ENCODE peak calls at places on chromosomes 4 and X, in seven cellular contexts. J, F, N, O, Z, M and Q are unnamed samples.
A peak's percentile ranks its signal among the peaks of the same experiment; 100 is the strongest.

GRCh38 chrX:53767544-53767943 is 81.0 kb upstream of the HUWE1 start:
- DNase-seq in J (no peak), F (no peak), N (no peak), O (no peak), Z (no peak), M (no peak), Q (no peak)

GRCh38 chr4:157687971-157688370 is 467.4 kb downstream of the GRIA2 start:
- DNase-seq in J (no peak), F (no peak), N (no peak), O (no peak), Z (no peak), M (no peak), Q (no peak)

GRCh38 chr4:78737020-78737419 is 39.1 kb upstream of the BMP2K start:
- DNase-seq in J (no peak), F (no peak), N (no peak), O (no peak), Z (no peak), M (no peak), Q (no peak)

GRCh38 chrX:8823698-8824097 is 22.5 kb upstream of the FAM9A start:
- DNase-seq in J (no peak), F (no peak), N (no peak), O (no peak), Z (no peak), M (no peak), Q (no peak)

GRCh38 chr4:120716346-120716745 is 206.2 kb downstream of the PRDM5 start:
- DNase-seq in J (no peak), F (no peak), N (no peak), O (no peak), Z (no peak), M (no peak), Q (no peak)

GRCh38 chr4:89298160-89298559 is 9.4 kb downstream of the GPRIN3 start:
- DNase-seq in J (no peak), F (no peak), N (no peak), O (no peak), Z (peak; percentile 66), M (no peak), Q (no peak)

GRCh38 chrX:13044441-13044840 is at the start of gene FAM9C:
- DNase-seq in J (no peak), F (no peak), N (no peak), O (no peak), Z (no peak), M (no peak), Q (no peak)

GRCh38 chr4:80462537-80463207 is 127.1 kb downstream of the CFAP299 start:
- DNase-seq in J (no peak), F (no peak), N (no peak), O (no peak), Z (no peak), M (no peak), Q (no peak)

GRCh38 chr4:24137963-24138601 is 248.2 kb upstream of the PPARGC1A start:
- DNase-seq in J (no peak), F (no peak), N (no peak), O (peak; percentile 25), Z (peak; percentile 83), M (no peak), Q (no peak)

GRCh38 chr4:86506591-86506990 is 87.5 kb upstream of the PTPN13 start:
- DNase-seq in J (no peak), F (no peak), N (no peak), O (peak; percentile 13), Z (no peak), M (no peak), Q (no peak)

GRCh38 chrX:140092121-140092520 is 126.8 kb upstream of the CXorf66 start:
- DNase-seq in J (no peak), F (no peak), N (no peak), O (no peak), Z (no peak), M (no peak), Q (no peak)

GRCh38 chr4:147578611-147579010 is 38.6 kb upstream of the TMEM184C start:
- DNase-seq in J (no peak), F (no peak), N (no peak), O (no peak), Z (no peak), M (no peak), Q (no peak)

GRCh38 chr4:38144029-38144428 is 183.8 kb downstream of the PTTG2 start:
- DNase-seq in J (no peak), F (no peak), N (no peak), O (no peak), Z (no peak), M (peak; percentile 37), Q (no peak)

GRCh38 chr4:175377203-175377602 is 434.9 kb downstream of the GPM6A start:
- DNase-seq in J (no peak), F (no peak), N (no peak), O (no peak), Z (no peak), M (no peak), Q (no peak)

GRCh38 chr4:73606465-73606974 is 13.7 kb downstream of the RASSF6 start:
- DNase-seq in J (no peak), F (no peak), N (no peak), O (no peak), Z (peak; percentile 51), M (no peak), Q (no peak)

GRCh38 chr4:5054532-5054931 is 3.3 kb downstream of the STK32B start:
- DNase-seq in J (no peak), F (no peak), N (no peak), O (no peak), Z (no peak), M (no peak), Q (no peak)

GRCh38 chr4:53649357-53649756 is 58.1 kb upstream of the LNX1 start:
- DNase-seq in J (no peak), F (no peak), N (no peak), O (no peak), Z (no peak), M (no peak), Q (no peak)

DNA sequence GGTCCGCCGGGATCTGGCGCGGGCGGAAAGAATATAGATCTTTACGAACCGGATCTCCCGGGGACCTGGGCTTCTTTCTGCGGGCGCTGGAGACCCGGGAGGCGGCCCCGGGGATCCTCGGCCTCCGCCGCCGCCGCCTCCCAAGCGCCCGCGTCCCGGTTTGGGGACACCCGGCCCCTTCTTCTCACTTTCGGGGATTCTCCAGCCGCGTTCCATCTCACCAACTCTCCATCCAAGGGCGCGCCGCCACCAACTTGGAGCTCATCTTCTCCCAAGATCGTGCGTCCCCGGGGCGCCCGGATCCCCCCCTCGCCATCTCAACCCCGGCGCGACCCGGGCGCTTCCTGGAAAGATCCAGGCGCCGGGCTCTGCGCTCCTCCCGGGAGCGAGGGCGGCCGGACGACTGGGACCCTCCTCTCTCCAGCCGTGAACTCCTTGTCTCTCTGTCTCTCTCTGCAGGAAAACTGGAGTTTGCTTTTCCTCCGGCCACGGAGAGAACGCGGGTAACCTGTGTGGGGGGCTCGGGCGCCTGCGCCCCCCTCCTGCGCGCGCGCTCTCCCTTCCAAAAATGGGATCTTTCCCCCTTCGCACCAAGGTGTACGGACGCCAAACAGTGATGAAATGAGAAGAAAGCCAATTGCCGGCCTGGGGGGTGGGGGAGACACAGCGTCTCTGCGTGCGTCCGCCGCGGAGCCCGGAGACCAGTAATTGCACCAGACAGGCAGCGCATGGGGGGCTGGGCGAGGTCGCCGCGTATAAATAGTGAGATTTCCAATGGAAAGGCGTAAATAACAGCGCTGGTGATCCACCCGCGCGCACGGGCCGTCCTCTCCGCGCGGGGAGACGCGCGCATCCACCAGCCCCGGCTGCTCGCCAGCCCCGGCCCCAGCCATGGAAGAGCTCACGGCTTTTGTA is at the start of gene SHOX:
- DNase-seq in J (no peak), F (peak; percentile 34), N (no peak), O (peak; percentile 90), Z (no peak), M (no peak), Q (no peak)
- H3K4me3 ChIP-seq in J (peak within 1 kb of the TSS; percentile 59), F (no peak within 1 kb of the TSS), N (no peak within 1 kb of the TSS), O (peak within 1 kb of the TSS; percentile 55), Z (no peak within 1 kb of the TSS), M (no peak within 1 kb of the TSS), Q (no peak within 1 kb of the TSS)

DNA sequence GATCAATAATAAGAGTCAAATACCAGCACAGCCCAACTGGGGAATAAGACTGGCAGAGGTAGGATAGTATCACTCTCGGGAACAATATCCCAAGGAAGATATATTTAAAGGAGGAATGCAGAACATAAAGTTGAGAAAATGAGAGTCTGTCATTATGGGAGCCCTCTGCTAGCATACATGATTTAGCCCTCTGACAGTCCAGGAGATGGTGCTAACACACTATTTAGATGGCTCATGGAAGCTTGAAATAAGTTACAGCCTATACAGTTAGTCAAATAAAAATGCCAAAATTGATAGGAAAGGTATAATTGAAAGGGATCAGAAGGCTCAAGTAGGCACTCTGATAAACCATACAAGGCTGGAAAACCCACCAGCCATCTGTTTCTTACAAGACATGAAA is 201.0 kb upstream of the NEIL3 start:
- DNase-seq in J (no peak), F (no peak), N (no peak), O (peak; percentile 73), Z (no peak), M (peak; percentile 68), Q (no peak)
- TF ChIP-seq CTCF in J (peak; percentile 22), F (no peak), N (no peak), O (peak; percentile 57), Z (no peak), M (peak; percentile 76), Q (peak; percentile 52)

DNA sequence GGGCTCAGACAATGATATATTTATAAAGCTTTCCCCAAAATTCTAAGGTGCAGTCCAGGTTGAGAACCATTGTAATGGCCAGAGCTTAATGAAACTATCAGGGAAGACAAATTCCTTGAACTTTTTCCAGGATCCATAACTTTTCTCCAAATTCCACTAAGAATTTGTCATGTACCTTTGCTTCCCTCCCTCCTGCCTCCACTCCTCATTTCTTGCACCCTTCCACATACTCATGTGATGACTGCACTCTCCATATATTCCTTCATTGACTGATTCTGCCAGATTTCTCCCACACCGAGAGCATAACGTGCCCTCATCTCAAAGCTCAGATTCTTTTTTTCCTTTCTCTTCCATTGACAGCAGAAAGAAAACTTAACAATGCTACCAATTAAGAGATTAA is 20.9 kb upstream of the AMELX start:
- DNase-seq in J (no peak), F (no peak), N (no peak), O (no peak), Z (no peak), M (no peak), Q (no peak)
- H3K4me3 ChIP-seq in J (no peak overlapping the region), F (no peak overlapping the region), N (no peak overlapping the region), O (no peak overlapping the region), Z (no peak overlapping the region), M (no peak overlapping the region), Q (no peak overlapping the region)

GRCh38 chrX:14533867-14534266 is 4.5 kb downstream of the GLRA2 start:
- DNase-seq in J (no peak), F (no peak), N (no peak), O (no peak), Z (no peak), M (no peak), Q (no peak)

GRCh38 chrX:14529288-14529989 is at the start of gene GLRA2:
- DNase-seq in J (no peak), F (no peak), N (no peak), O (peak; percentile 36), Z (peak; percentile 64), M (peak; percentile 13), Q (no peak)

DNA sequence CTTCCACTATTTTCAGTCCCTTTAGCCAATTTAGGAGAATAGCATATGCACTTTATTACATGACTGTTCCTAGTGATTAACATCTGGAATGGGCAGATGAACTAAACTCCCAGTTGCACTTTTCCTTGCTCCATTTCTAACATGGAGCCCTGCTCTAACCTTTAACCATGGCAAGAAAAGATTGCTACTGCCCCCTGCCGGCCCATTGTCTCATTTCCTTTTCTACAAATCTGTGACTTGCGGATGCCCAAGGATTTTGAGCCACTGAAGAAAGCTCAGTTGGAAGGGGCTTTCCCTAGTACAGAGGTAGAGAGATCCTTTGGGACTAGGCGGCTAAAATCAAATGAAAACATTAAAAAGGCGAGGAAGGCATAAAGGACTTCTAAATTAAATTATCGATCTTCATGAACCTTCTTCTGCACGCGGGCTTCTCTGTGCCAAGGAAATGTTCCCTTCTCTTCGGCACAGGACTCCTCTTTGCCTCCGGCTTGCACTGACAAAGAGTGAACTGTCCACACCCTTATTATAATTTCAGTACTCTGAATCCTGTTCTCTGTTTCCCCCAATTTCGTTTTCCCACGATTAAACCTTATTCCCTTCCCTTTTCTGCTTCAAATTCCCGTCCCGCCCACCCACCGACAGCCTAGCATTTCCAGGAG is 578 bp upstream of the GLRA2 start:
- DNase-seq in J (peak; percentile 9), F (peak; percentile 41), N (peak; percentile 18), O (peak; percentile 81), Z (peak; percentile 89), M (peak; percentile 5), Q (no peak)
- TF ChIP-seq CTCF in J (peak; percentile 47), F (peak; percentile 24), N (peak; percentile 37), O (peak; percentile 29), Z (no peak), M (peak; percentile 32), Q (peak; percentile 30)